ENCODE peak calls at places on chromosomes 16 and 17, in six cellular contexts. E is cardiac muscle cell, F is GM23338, B is colonic mucosa, D is left ventricle myocardium inferior, K is AG10803. C is an unnamed sample.

GRCh38 chr17:49249292-49249794 is 18.8 kb upstream of the PHOSPHO1 start:
- DNase-seq in E (peak; percentile 58), F (no peak), B (no peak), D (peak; percentile 60), K (peak; percentile 40), C (peak; percentile 54)

GRCh38 chr17:7238418-7239090 is 703 bp downstream of the PHF23 start:
- DNase-seq in E (peak; percentile 46), F (no peak), B (no peak), D (no peak), K (peak; percentile 42), C (peak; percentile 38)

GRCh38 chr16:51822471-51822870 is 671.4 kb upstream of the SALL1 start:
- DNase-seq in E (no peak), F (no peak), B (no peak), D (no peak), K (no peak), C (no peak)

GRCh38 chr17:29148790-29149430 is 31.3 kb downstream of the MYO18A start:
- DNase-seq in E (peak; percentile 96), F (peak; percentile 97), B (peak; percentile 96), D (peak; percentile 95), K (peak; percentile 88), C (peak; percentile 97)

GRCh38 chr16:51556694-51557327 is 405.7 kb upstream of the SALL1 start:
- DNase-seq in E (peak; percentile 88), F (no peak), B (no peak), D (no peak), K (peak; percentile 87), C (peak; percentile 94)

GRCh38 chr16:19517424-19518089 is 4.3 kb downstream of the GDE1 start:
- DNase-seq in E (no peak), F (no peak), B (no peak), D (no peak), K (peak; percentile 16), C (peak; percentile 47)

GRCh38 chr17:17303847-17304490 is 796 bp downstream of the NT5M start:
- DNase-seq in E (no peak), F (no peak), B (no peak), D (no peak), K (no peak), C (no peak)

GRCh38 chr16:86892509-86892908 is 314.2 kb downstream of the FOXL1 start:
- DNase-seq in E (peak; percentile 17), F (no peak), B (no peak), D (no peak), K (no peak), C (peak; percentile 45)

GRCh38 chr17:17360087-17360730 is 57.0 kb downstream of the NT5M start:
- DNase-seq in E (no peak), F (no peak), B (no peak), D (no peak), K (no peak), C (no peak)

GRCh38 chr17:29112780-29113295 is 67.4 kb downstream of the MYO18A start:
- DNase-seq in E (peak; percentile 81), F (no peak), B (no peak), D (peak; percentile 55), K (peak; percentile 69), C (no peak)

GRCh38 chr16:88141580-88141979 is 190.3 kb downstream of the BANP start:
- DNase-seq in E (no peak), F (no peak), B (no peak), D (no peak), K (no peak), C (no peak)

GRCh38 chr17:31834448-31834847 is 24.6 kb downstream of the COPRS start:
- DNase-seq in E (no peak), F (no peak), B (no peak), D (no peak), K (no peak), C (no peak)

GRCh38 chr17:57051886-57052342 is 33.1 kb upstream of the AKAP1 start:
- DNase-seq in E (no peak), F (peak; percentile 18), B (no peak), D (no peak), K (no peak), C (no peak)

GRCh38 chr17:3896108-3897099 is 3.6 kb upstream of the CAMKK1 start:
- DNase-seq in E (no peak), F (no peak), B (peak; percentile 34), D (no peak), K (no peak), C (no peak)

GRCh38 chr16:75099075-75099667 is 17.4 kb downstream of the LDHD start:
- DNase-seq in E (no peak), F (no peak), B (no peak), D (no peak), K (no peak), C (no peak)

GRCh38 chr17:28955408-28955807 is 4.1 kb upstream of the PHF12 start:
- DNase-seq in E (no peak), F (no peak), B (no peak), D (no peak), K (no peak), C (no peak)

GRCh38 chr17:8883353-8883752 is 15.9 kb upstream of the PIK3R6 start:
- DNase-seq in E (no peak), F (no peak), B (no peak), D (no peak), K (no peak), C (no peak)

GRCh38 chr17:8887834-8888703 is 20.6 kb upstream of the PIK3R6 start:
- DNase-seq in E (peak; percentile 60), F (peak; percentile 88), B (peak; percentile 38), D (peak; percentile 52), K (peak; percentile 28), C (peak; percentile 52)

GRCh38 chr17:8888704-8889302 is 21.3 kb upstream of the PIK3R6 start:
- DNase-seq in E (no peak), F (no peak), B (no peak), D (no peak), K (no peak), C (no peak)

GRCh38 chr17:8884336-8884990 is 17.0 kb upstream of the PIK3R6 start:
- DNase-seq in E (no peak), F (no peak), B (no peak), D (no peak), K (no peak), C (no peak)

DNA sequence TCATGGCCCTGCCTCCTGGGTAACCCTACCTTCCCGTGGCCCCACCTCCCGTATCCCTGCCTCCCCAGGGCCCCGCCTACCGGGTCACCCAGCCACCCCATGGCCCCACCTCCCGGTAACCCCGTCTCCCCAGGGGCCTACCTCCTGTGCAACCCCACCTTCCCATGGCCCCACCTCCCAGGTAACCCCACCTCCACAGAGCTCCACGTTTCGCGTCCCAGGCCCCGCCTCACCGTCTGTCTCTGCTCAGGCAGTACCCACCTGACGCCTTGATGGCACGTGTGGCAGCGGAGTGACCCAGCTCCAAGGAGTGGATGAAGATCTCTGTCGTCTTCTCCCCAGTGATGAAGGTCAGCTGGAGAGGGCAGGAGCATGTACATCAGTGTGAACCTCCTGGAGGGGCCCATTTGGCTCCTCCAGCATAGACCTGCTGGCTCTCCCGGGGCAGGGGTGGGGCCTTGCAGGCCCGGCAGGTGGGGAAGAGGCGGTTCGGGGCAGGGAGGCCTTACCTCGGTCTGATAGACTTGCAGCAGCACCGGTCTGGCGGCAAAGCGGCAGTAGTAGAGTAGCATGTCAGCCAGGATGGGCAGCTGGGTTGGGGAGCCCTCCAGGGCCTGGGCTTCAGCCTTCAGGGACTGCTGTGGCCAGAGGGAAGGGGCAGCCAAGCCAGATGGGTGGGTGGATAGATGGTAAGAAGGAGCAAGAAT is 18.6 kb upstream of the PIK3R6 start:
- DNase-seq in E (no peak), F (peak; percentile 49), B (peak; percentile 23), D (no peak), K (no peak), C (no peak)
- H3K4me3 ChIP-seq in E (no peak overlapping the region), F (no peak overlapping the region), B (no peak overlapping the region), D (no peak overlapping the region), K (no peak overlapping the region), C (no peak overlapping the region)

GRCh38 chr16:66905633-66906539 is 12.8 kb downstream of the CDH16 start:
- DNase-seq in E (no peak), F (peak; percentile 63), B (peak; percentile 90), D (peak; percentile 79), K (no peak), C (no peak)

GRCh38 chr16:66903544-66904427 is 14.9 kb downstream of the CDH16 start:
- DNase-seq in E (no peak), F (no peak), B (no peak), D (peak; percentile 83), K (no peak), C (no peak)

GRCh38 chr16:66906916-66907836 is 11.5 kb downstream of the CDH16 start:
- DNase-seq in E (no peak), F (no peak), B (no peak), D (no peak), K (no peak), C (no peak)

GRCh38 chr16:66904428-66904845 is 14.2 kb downstream of the CDH16 start:
- DNase-seq in E (no peak), F (no peak), B (no peak), D (no peak), K (no peak), C (no peak)

GRCh38 chr16:66904846-66905632 is 13.6 kb downstream of the CDH16 start:
- DNase-seq in E (no peak), F (no peak), B (no peak), D (peak; percentile 58), K (no peak), C (peak; percentile 41)
- H3K4me3 ChIP-seq in E (peak overlapping the region; percentile 10), F (no peak overlapping the region), B (no peak overlapping the region), D (peak overlapping the region; percentile 66), K (no peak overlapping the region), C (no peak overlapping the region)

GRCh38 chr16:82138478-82139285 is 31.3 kb downstream of the MPHOSPH6 start:
- DNase-seq in E (no peak), F (peak; percentile 35), B (no peak), D (no peak), K (no peak), C (no peak)
- H3K4me3 ChIP-seq in E (peak overlapping the region; percentile 18), F (peak overlapping the region; percentile 37), B (peak overlapping the region; percentile 21), D (no peak overlapping the region), K (no peak overlapping the region), C (no peak overlapping the region)

GRCh38 chr16:90046971-90047713 is 27.9 kb upstream of the DBNDD1 start:
- DNase-seq in E (peak; percentile 86), F (peak; percentile 45), B (no peak), D (peak; percentile 65), K (peak; percentile 34), C (peak; percentile 57)

GRCh38 chr16:90048737-90049330 is 28.3 kb downstream of the PRDM7 start:
- DNase-seq in E (no peak), F (no peak), B (no peak), D (no peak), K (no peak), C (no peak)

GRCh38 chr16:90048347-90048722 is 28.8 kb downstream of the PRDM7 start:
- DNase-seq in E (no peak), F (no peak), B (no peak), D (no peak), K (no peak), C (no peak)

GRCh38 chr16:90046122-90046970 is 27.1 kb upstream of the DBNDD1 start:
- DNase-seq in E (no peak), F (peak; percentile 95), B (no peak), D (no peak), K (no peak), C (no peak)

DNA sequence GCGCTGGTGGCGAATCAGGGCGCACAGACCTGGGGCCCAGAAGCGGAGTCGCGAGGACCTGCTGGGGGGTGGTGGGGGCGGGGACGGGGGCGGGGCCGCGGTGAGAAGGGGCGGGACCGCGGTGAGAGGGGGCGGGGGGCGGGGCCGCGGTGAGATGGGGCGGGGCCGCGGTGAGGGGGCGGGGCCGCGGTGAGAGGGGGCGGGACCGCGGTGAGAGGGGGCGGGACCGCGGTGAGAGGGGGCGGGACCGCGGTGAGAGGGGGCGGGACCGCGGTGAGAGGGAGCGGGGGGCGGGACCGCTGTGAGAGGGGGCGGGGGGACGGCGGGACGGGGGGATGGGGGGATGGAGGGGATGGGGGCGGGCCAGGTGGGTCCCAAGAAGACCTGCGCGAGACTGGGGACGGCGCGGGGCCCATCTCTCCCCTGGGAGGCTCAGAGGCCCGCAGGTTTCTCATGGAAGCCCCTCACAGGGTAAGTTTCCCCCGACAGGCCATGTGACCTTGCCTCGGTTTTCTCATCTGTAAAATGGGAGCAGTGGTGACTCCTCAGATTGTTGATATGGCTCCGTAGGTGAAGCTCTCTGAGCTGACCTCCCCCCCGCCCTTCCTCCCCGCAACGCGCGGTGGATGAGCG is 28.6 kb upstream of the DBNDD1 start:
- DNase-seq in E (no peak), F (peak; percentile 71), B (no peak), D (no peak), K (no peak), C (no peak)
- H3K4me3 ChIP-seq in E (peak overlapping the region; percentile 11), F (peak overlapping the region; percentile 70), B (peak overlapping the region; percentile 36), D (peak overlapping the region; percentile 58), K (peak overlapping the region; percentile 41), C (peak overlapping the region; percentile 58)

C was measured in adipocyte.